ENCODE peak calls at places on chromosomes 1 and 21, in nine cellular contexts. E, B, M, U, K, V, P, X and O are unnamed samples.
A peak's percentile ranks its signal among the peaks of the same experiment; 100 is the strongest.

GRCh38 chr1:222557148-222557547 is 9.2 kb upstream of the HHIPL2 start:
- DNase-seq in K (no peak), B (peak; percentile 40), U (no peak), M (no peak), X (no peak), V (no peak), E (peak; percentile 47), P (no peak), O (peak; percentile 32)

GRCh38 chr21:45607021-45607921 is 36.3 kb upstream of the PCBP3 start:
- DNase-seq in V (peak; percentile 15), E (peak; percentile 58), X (no peak), P (no peak), U (no peak), M (no peak), K (no peak), B (peak; percentile 24), O (peak; percentile 80)

GRCh38 chr1:47672622-47673021 is 234.8 kb downstream of the FOXD2 start:
- DNase-seq in X (no peak), K (no peak), V (no peak), U (no peak), P (no peak), E (no peak), M (no peak), B (no peak), O (no peak)

GRCh38 chr21:39675595-39675994 is 62.9 kb downstream of the B3GALT5 start:
- DNase-seq in X (no peak), P (no peak), U (no peak), B (no peak), M (no peak), K (no peak), V (no peak), E (no peak), O (no peak)

GRCh38 chr1:39204441-39205081 is at the start of gene MACF1:
- DNase-seq in B (peak; percentile 98), E (peak; percentile 97), V (peak; percentile 48), K (peak; percentile 85), X (no peak), U (no peak), M (no peak), P (no peak), O (peak; percentile 76)

GRCh38 chr1:60345621-60346020 is 272.1 kb upstream of the C1orf87 start:
- DNase-seq in K (no peak), U (no peak), M (no peak), P (no peak), E (peak; percentile 60), V (no peak), B (no peak), X (no peak), O (peak; percentile 62)

GRCh38 chr1:229907884-229908633 is 159.0 kb upstream of the GALNT2 start:
- DNase-seq in E (no peak), X (no peak), V (no peak), P (no peak), M (no peak), K (no peak), U (no peak), B (no peak), O (no peak)

GRCh38 chr1:165075725-165076370 is 280.7 kb downstream of the LMX1A start:
- DNase-seq in K (no peak), E (peak; percentile 41), B (peak; percentile 13), X (no peak), M (no peak), U (no peak), V (no peak), P (no peak), O (peak; percentile 46)

GRCh38 chr1:168157638-168158037 is 20.9 kb upstream of the GPR161 start:
- DNase-seq in M (no peak), B (no peak), X (no peak), E (no peak), P (no peak), U (no peak), V (no peak), K (no peak), O (no peak)

GRCh38 chr1:53592985-53593757 is 134.0 kb downstream of the DMRTB1 start:
- DNase-seq in B (no peak), K (no peak), E (no peak), X (no peak), V (no peak), M (no peak), U (no peak), P (no peak), O (no peak)

GRCh38 chr1:53591924-53592323 is 132.7 kb downstream of the DMRTB1 start:
- DNase-seq in U (no peak), P (no peak), K (no peak), V (no peak), E (no peak), B (no peak), X (no peak), M (no peak), O (no peak)

GRCh38 chr1:53593758-53594380 is 134.7 kb downstream of the DMRTB1 start:
- DNase-seq in X (no peak), U (no peak), P (peak; percentile 69), V (no peak), B (no peak), K (no peak), M (no peak), E (no peak), O (no peak)

GRCh38 chr1:53590581-53591515 is 131.6 kb downstream of the DMRTB1 start:
- DNase-seq in V (no peak), P (no peak), E (no peak), K (no peak), X (no peak), M (no peak), B (no peak), U (no peak), O (no peak)

DNA sequence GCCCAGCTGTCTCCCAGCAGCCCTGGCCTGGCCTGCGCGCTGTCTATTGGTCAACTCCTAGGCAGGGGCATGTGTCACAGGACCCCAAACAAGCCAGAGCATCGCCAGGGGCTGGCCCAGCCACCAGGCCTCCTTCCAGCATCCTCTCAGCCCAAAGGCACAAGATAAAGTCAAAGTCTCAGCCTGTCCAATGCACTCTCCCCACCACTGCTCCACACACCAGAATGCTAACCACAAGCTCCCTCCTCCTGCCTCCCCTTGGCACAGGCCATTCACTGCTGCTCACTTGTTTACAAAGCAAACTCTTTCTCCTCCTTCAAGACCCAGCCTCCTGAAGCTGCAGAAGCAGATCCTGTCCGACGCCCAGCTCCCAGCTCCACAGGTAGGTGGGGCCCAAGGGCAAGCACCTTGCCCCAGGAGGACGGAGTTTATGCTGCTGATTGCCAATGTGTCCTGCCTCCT is 133.4 kb downstream of the DMRTB1 start:
- DNase-seq in K (peak; percentile 57), P (peak; percentile 87), V (no peak), U (no peak), E (peak; percentile 16), X (no peak), M (no peak), B (peak; percentile 79), O (peak; percentile 15)
- TF ChIP-seq CTCF in K (no peak), P (peak; percentile 31), V (no peak), U (no peak), E (no peak), X (no peak), M (peak; percentile 25), B (peak; percentile 1), O (no peak)

DNA sequence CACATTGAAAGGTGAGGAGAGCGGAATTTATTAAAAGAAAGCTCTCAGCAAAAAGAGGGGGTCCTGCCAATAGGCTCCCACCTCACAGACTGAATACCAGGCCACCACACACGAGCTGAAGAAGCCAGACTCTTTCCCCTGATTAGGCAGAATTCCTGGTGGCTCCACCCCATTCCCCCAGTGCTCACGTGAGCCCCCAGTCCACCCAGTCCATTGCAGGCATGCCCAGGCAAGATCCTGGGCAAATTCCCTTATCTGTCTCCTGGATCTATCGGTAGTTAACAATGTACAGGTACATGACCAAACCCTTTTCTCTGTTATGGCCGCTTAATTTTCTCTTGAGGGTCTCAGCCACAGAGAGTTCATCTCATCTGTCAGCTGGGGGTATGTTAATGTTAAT is 54.6 kb upstream of the BTG3 start:
- DNase-seq in U (no peak), V (no peak), X (no peak), M (no peak), P (no peak), B (no peak), K (no peak), E (no peak), O (peak; percentile 22)
- TF ChIP-seq CTCF in U (no peak), V (no peak), X (no peak), M (no peak), P (no peak), B (no peak), K (no peak), E (no peak), O (no peak)

DNA sequence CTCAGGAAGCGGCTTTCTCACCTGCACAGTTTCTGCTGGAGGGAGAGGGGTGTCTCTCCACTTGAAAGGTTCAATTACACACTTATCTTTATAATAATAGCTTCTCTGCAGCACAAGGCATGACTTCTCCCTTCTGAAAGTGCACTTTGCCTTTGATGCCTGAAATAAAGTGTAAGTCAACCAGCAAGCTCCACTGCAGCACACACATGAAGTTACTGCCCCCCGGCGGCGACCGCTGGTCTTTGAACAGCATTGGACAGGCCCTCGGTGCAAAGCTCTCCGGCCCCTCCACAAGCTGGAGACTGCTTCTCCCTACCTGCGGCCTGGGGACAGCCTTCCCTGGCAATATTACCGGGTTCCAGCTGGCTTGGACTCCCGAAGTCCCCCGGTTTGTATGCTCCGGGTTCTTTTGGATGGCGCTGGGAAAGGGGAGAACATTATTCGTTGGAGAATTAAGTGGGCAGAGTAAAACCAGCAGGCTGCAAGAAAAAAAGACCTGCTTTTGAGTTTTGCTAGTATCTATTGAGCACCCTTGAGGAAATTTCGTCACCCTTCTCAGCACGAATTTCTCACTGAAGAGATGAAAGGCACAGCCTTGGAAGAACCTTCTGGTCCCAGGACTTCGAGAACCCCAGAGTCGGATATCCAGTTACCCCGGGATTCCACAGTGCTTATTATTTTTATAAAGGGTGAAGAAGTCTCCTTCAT is 11.8 kb downstream of the RCAN1 start:
- DNase-seq in B (peak; percentile 70), E (peak; percentile 69), U (peak; percentile 77), M (no peak), V (peak; percentile 57), X (peak; percentile 78), K (peak; percentile 46), P (peak; percentile 88), O (peak; percentile 68)
- TF ChIP-seq CTCF in B (peak; percentile 90), E (peak; percentile 85), U (peak; percentile 50), M (peak; percentile 63), V (peak; percentile 88), X (peak; percentile 82), K (peak; percentile 84), P (peak; percentile 82), O (peak; percentile 82)

GRCh38 chr1:178768423-178768822 is 43.4 kb downstream of the RALGPS2 start:
- DNase-seq in X (peak; percentile 46), M (peak; percentile 10), V (no peak), K (no peak), U (no peak), P (no peak), E (peak; percentile 53), B (no peak), O (peak; percentile 36)
- TF ChIP-seq CTCF in X (peak; percentile 80), M (peak; percentile 93), V (peak; percentile 47), K (peak; percentile 63), U (peak; percentile 36), P (peak; percentile 76), E (peak; percentile 87), B (peak; percentile 52), O (peak; percentile 64)

DNA sequence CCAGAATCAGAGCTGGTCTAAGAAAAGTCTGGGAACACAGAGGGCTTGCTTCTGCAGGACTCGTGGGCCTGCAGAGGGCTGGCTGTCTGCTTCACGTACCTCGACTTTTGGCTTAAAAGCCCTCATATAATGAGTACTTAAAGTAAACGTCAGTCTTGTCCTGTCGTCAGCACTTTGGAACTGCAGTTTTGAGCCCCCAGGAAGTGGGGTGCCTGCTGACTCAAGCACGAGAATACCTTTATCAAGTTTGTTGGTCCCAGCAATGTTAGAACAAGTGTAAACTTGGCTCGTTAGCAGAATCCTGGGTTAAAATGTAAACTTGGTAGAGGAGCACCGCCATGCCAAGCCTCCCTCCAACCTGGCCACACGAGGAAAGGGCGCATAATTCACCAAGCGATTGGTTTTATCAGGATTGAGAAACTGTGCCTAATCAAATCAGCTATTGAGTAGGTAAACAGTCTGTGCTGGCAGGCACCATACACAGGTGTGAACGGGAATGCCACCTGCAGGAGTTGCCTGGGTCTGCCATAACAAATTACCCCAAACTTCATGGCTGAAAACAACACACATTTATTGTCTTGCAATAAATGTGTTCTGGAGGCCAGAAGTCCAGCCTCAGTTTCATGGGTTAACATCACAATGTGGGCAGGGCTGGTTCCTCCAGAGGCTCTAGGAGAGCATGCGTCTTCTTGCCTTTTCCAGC is 45.0 kb upstream of the FHAD1 start:
- DNase-seq in K (no peak), V (no peak), E (no peak), X (no peak), B (no peak), U (no peak), M (no peak), P (no peak), O (no peak)
- TF ChIP-seq CTCF in K (no peak), V (peak; percentile 44), E (no peak), X (no peak), B (no peak), U (no peak), M (no peak), P (no peak), O (no peak)